ENCODE peak calls at places on chromosomes 11 and 22, in four cellular contexts. P is amygdala, S is PC-3, W is AG10803. K is an unnamed sample.

GRCh38 chr11:555500-556174 is 4.9 kb downstream of the LMNTD2 start:
- DNase-seq in S (no peak), W (no peak), P (no peak), K (no peak)

GRCh38 chr11:117570701-117571100 is 226.3 kb downstream of the DSCAML1 start:
- DNase-seq in P (no peak), W (no peak), S (no peak), K (no peak)

GRCh38 chr11:37076866-37077265 is 478.8 kb upstream of the RAG2 start:
- DNase-seq in S (peak), P (no peak), W (no peak), K (no peak)

GRCh38 chr22:50074551-50075042 is 10.6 kb downstream of the MLC1 start:
- DNase-seq in S (no peak), W (no peak), P (no peak), K (no peak)

GRCh38 chr11:131923309-131923708 is 552.9 kb downstream of the NTM start:
- DNase-seq in P (no peak), W (no peak), S (peak), K (no peak)

GRCh38 chr11:22115470-22116037 is 77.3 kb upstream of the ANO5 start:
- DNase-seq in S (no peak), W (no peak), P (no peak), K (no peak)

GRCh38 chr11:124070906-124071621 is 29.9 kb upstream of the OR10G7 start:
- DNase-seq in W (peak), S (peak), P (peak), K (peak)

GRCh38 chr11:117597083-117597482 is 199.9 kb downstream of the DSCAML1 start:
- DNase-seq in P (no peak), S (peak), W (peak), K (peak)

GRCh38 chr11:71446942-71447688 is 1.1 kb downstream of the DHCR7 start:
- DNase-seq in P (no peak), W (peak), S (peak), K (peak)

GRCh38 chr22:26821854-26822253 is 164.5 kb downstream of the MIAT start:
- DNase-seq in W (no peak), S (no peak), P (no peak), K (no peak)

GRCh38 chr22:43172191-43172590 is 14.7 kb downstream of the TTLL12 start:
- DNase-seq in S (no peak), W (no peak), P (no peak), K (no peak)

GRCh38 chr11:111541209-111542061 is 915 bp downstream of the LAYN start:
- DNase-seq in W (peak), S (no peak), P (peak), K (peak)

GRCh38 chr11:61482513-61482912 is 26.0 kb upstream of the LRRC10B start:
- DNase-seq in S (peak), P (no peak), W (no peak), K (peak)

GRCh38 chr11:114166897-114167323 is 107.4 kb downstream of the ZBTB16 start:
- DNase-seq in S (peak), P (peak), W (peak), K (peak)

GRCh38 chr11:64998690-64999431 is 2.1 kb upstream of the BATF2 start:
- DNase-seq in S (no peak), W (no peak), P (no peak), K (no peak)

GRCh38 chr11:95647355-95647754 is 142.2 kb downstream of the FAM76B start:
- DNase-seq in W (peak), P (no peak), S (no peak), K (no peak)

GRCh38 chr11:118010738-118011461 is 24.7 kb downstream of the IL10RA start:
- DNase-seq in S (no peak), W (no peak), P (no peak), K (no peak)

GRCh38 chr22:23217171-23218052 is 37.1 kb downstream of the BCR start:
- DNase-seq in W (no peak), P (no peak), S (no peak), K (no peak)

K was measured in HFFc6.